ENCODE peak calls at places on chromosomes 6 and 20, in nine cellular contexts. S is amygdala; Q is left ventricle myocardium inferior; P is islet precursor cell; N is cardiac septum; T is fibroblast of pulmonary artery; B is astrocyte of the spinal cord; X is NAMALWA; H is activated CD8-positive, alpha-beta memory T cell treated with anti-CD3 and anti-CD28 coated beads for 1 hour. U is an unnamed sample.
A peak's percentile ranks its signal among the peaks of the same experiment; 100 is the strongest.

GRCh38 chr6:158789115-158789917 is 29.9 kb downstream of the EZR start:
- DNase-seq in S (no peak), Q (no peak), P (peak; percentile 40), N (no peak), T (no peak), B (no peak), X (peak; percentile 30), H (no peak), U (no peak)

GRCh38 chr20:3698511-3699436 is 13.6 kb downstream of the SIGLEC1 start:
- DNase-seq in S (no peak), Q (no peak), P (peak; percentile 50), N (no peak), T (no peak), B (no peak), X (no peak), H (no peak), U (no peak)

GRCh38 chr6:30124391-30124790 is 11.5 kb upstream of the TRIM31 start:
- DNase-seq in S (peak; percentile 33), Q (no peak), P (no peak), N (no peak), T (no peak), B (no peak), X (no peak), H (no peak), U (no peak)

GRCh38 chr20:33668087-33668790 is 1.5 kb downstream of the ACTL10 start:
- DNase-seq in S (no peak), Q (peak; percentile 76), P (peak; percentile 87), N (peak; percentile 93), T (no peak), B (peak; percentile 71), X (no peak), H (peak; percentile 66), U (peak; percentile 85)

GRCh38 chr6:20340459-20340858 is 61.2 kb upstream of the E2F3 start:
- DNase-seq in S (no peak), Q (no peak), P (no peak), N (no peak), T (no peak), B (no peak), X (peak; percentile 15), H (no peak), U (no peak)

GRCh38 chr6:6788394-6789020 is 200.0 kb downstream of the LY86 start:
- DNase-seq in S (no peak), Q (no peak), P (no peak), N (no peak), T (peak; percentile 24), B (no peak), X (peak; percentile 39), H (no peak), U (no peak)

GRCh38 chr6:13378669-13379590 is 50.6 kb upstream of the TBC1D7 start:
- DNase-seq in S (no peak), Q (no peak), P (peak; percentile 57), N (peak; percentile 59), T (no peak), B (no peak), X (peak; percentile 29), H (no peak), U (no peak)

GRCh38 chr6:26272171-26272631 is 92.8 kb upstream of the BTN3A2 start:
- DNase-seq in S (no peak), Q (peak; percentile 20), P (peak; percentile 88), N (no peak), T (no peak), B (peak; percentile 30), X (no peak), H (peak; percentile 30), U (peak; percentile 73)

GRCh38 chr6:150683320-150683719 is 83.6 kb downstream of the PLEKHG1 start:
- DNase-seq in S (no peak), Q (peak; percentile 54), P (no peak), N (no peak), T (no peak), B (no peak), X (no peak), H (no peak), U (no peak)

U was measured in aorta.